ENCODE peak calls at places on chromosome 16, in five cellular contexts. F is pons, X is ascending aorta, K is HAP-1, R is HFF-Myc. Y is an unnamed sample.

GRCh38 chr16:11681526-11681925 is 13.3 kb downstream of the SNN start:
- DNase-seq in F (no peak), X (peak), K (no peak), R (no peak), Y (no peak)

GRCh38 chr16:87803385-87803784 is 37.6 kb upstream of the KLHDC4 start:
- DNase-seq in F (no peak), X (no peak), K (no peak), R (no peak), Y (no peak)

GRCh38 chr16:83199012-83199411 is 572.2 kb downstream of the CDH13 start:
- DNase-seq in F (no peak), X (no peak), K (no peak), R (no peak), Y (no peak)

GRCh38 chr16:80739523-80739922 is 64.9 kb downstream of the CDYL2 start:
- DNase-seq in F (no peak), X (no peak), K (no peak), R (no peak), Y (no peak)

GRCh38 chr16:1812732-1813163 is 13.9 kb downstream of the HAGH start:
- DNase-seq in F (no peak), X (no peak), K (peak), R (no peak), Y (peak)

GRCh38 chr16:30984669-30985400 is at the start of gene HSD3B7:
- DNase-seq in F (peak), X (peak), K (peak), R (peak), Y (peak)

GRCh38 chr16:87051526-87052320 is 265.5 kb downstream of the C16orf95 start:
- DNase-seq in F (no peak), X (no peak), K (no peak), R (no peak), Y (no peak)

GRCh38 chr16:65068151-65068740 is 53.6 kb downstream of the CDH11 start:
- DNase-seq in F (peak), X (no peak), K (no peak), R (no peak), Y (no peak)

GRCh38 chr16:64137976-64138375 is 983.9 kb downstream of the CDH11 start:
- DNase-seq in F (no peak), X (no peak), K (no peak), R (no peak), Y (no peak)

GRCh38 chr16:72680732-72681131 is 367.2 kb downstream of the ZFHX3 start:
- DNase-seq in F (no peak), X (no peak), K (no peak), R (no peak), Y (no peak)

GRCh38 chr16:14436410-14436955 is 193.6 kb downstream of the PARN start:
- DNase-seq in F (peak), X (no peak), K (no peak), R (no peak), Y (no peak)

GRCh38 chr16:57892041-57892440 is 78.9 kb downstream of the CNGB1 start:
- DNase-seq in F (no peak), X (no peak), K (no peak), R (no peak), Y (peak)

GRCh38 chr16:83473109-83473508 is 334.7 kb upstream of the HSBP1 start:
- DNase-seq in F (no peak), X (no peak), K (no peak), R (no peak), Y (no peak)

GRCh38 chr16:27177031-27177774 is 26.1 kb upstream of the KDM8 start:
- DNase-seq in F (no peak), X (no peak), K (no peak), R (peak), Y (peak)

GRCh38 chr16:85653226-85653917 is 35.4 kb downstream of the GINS2 start:
- DNase-seq in F (no peak), X (no peak), K (no peak), R (no peak), Y (no peak)

GRCh38 chr16:1082952-1083675 is 10.6 kb downstream of the SSTR5 start:
- DNase-seq in F (no peak), X (no peak), K (no peak), R (no peak), Y (no peak)